ENCODE peak calls at places on chromosomes 12 and 14, in seven cellular contexts. U is neural progenitor cell, A is OCI-LY7, Y is PC-3, X is MM.1S, Q is SK-N-SH, I is HCT116. S is an unnamed sample. For H3K9me3, the result is how much of the 10 kb centered on the place peaks cover.

GRCh38 chr12:120771097-120771496 is 45.5 kb downstream of the ACADS start:
- DNase-seq in U (peak), A (no peak), Y (no peak), X (no peak), Q (no peak), I (no peak), S (no peak)

GRCh38 chr12:128914908-128915563 is 61.8 kb downstream of the GLT1D1 start:
- DNase-seq in U (no peak), A (peak), Y (no peak), X (no peak), Q (no peak), I (no peak), S (no peak)

GRCh38 chr12:89382366-89382765 is 30.1 kb upstream of the DUSP6 start:
- DNase-seq in U (no peak), A (no peak), Y (no peak), X (no peak), Q (no peak), I (no peak), S (no peak)

GRCh38 chr12:51994539-51994820 is 12.3 kb upstream of the TAMALIN start:
- DNase-seq in U (no peak), A (no peak), Y (no peak), X (no peak), Q (no peak), I (no peak), S (no peak)

GRCh38 chr12:67982165-67982563 is 7.1 kb upstream of the IFNG-AS1 start:
- DNase-seq in U (no peak), A (no peak), Y (no peak), X (no peak), Q (peak), I (no peak), S (no peak)

GRCh38 chr12:45644521-45644920 is 85.0 kb upstream of the ARID2 start:
- DNase-seq in U (no peak), A (peak), Y (peak), X (peak), Q (no peak), I (no peak), S (no peak)

GRCh38 chr12:28569698-28570411 is 379.6 kb downstream of the CCDC91 start:
- DNase-seq in U (no peak), A (no peak), Y (peak), X (no peak), Q (no peak), I (no peak), S (no peak)

GRCh38 chr12:60014441-60014840 is 418.6 kb downstream of the SLC16A7 start:
- DNase-seq in U (no peak), A (no peak), Y (no peak), X (no peak), Q (no peak), I (no peak), S (peak)

GRCh38 chr12:65496617-65497016 is 218.1 kb downstream of the MSRB3 start:
- DNase-seq in U (no peak), A (no peak), Y (no peak), X (no peak), Q (no peak), I (no peak), S (peak)

GRCh38 chr14:66813636-66814035 is 305.7 kb downstream of the GPHN start:
- DNase-seq in U (no peak), A (no peak), Y (no peak), X (no peak), Q (no peak), I (no peak), S (no peak)

GRCh38 chr12:11729008-11729407 is 79.5 kb downstream of the ETV6 start:
- DNase-seq in U (no peak), A (peak), Y (peak), X (peak), Q (no peak), I (no peak), S (no peak)

GRCh38 chr14:35558680-35559079 is 24.7 kb downstream of the INSM2 start:
- DNase-seq in U (peak), A (no peak), Y (no peak), X (no peak), Q (no peak), I (no peak), S (no peak)

GRCh38 chr14:49212721-49213120 is 373.5 kb downstream of the RPS29 start:
- DNase-seq in U (no peak), A (no peak), Y (no peak), X (no peak), Q (no peak), I (no peak), S (no peak)

GRCh38 chr14:105947599-105947998 is 421.2 kb downstream of the TMEM121 start:
- DNase-seq in U (no peak), A (no peak), Y (no peak), X (no peak), Q (no peak), I (no peak), S (no peak)

GRCh38 chr14:105943973-105944602 is 417.7 kb downstream of the TMEM121 start:
- DNase-seq in U (no peak), A (no peak), Y (no peak), X (no peak), Q (no peak), I (no peak), S (no peak)

GRCh38 chr14:105941226-105942166 is 415.1 kb downstream of the TMEM121 start:
- DNase-seq in U (no peak), A (no peak), Y (no peak), X (no peak), Q (no peak), I (no peak), S (no peak)

GRCh38 chr14:105945891-105946290 is 419.5 kb downstream of the TMEM121 start:
- DNase-seq in U (no peak), A (no peak), Y (peak), X (no peak), Q (no peak), I (no peak), S (no peak)

DNA sequence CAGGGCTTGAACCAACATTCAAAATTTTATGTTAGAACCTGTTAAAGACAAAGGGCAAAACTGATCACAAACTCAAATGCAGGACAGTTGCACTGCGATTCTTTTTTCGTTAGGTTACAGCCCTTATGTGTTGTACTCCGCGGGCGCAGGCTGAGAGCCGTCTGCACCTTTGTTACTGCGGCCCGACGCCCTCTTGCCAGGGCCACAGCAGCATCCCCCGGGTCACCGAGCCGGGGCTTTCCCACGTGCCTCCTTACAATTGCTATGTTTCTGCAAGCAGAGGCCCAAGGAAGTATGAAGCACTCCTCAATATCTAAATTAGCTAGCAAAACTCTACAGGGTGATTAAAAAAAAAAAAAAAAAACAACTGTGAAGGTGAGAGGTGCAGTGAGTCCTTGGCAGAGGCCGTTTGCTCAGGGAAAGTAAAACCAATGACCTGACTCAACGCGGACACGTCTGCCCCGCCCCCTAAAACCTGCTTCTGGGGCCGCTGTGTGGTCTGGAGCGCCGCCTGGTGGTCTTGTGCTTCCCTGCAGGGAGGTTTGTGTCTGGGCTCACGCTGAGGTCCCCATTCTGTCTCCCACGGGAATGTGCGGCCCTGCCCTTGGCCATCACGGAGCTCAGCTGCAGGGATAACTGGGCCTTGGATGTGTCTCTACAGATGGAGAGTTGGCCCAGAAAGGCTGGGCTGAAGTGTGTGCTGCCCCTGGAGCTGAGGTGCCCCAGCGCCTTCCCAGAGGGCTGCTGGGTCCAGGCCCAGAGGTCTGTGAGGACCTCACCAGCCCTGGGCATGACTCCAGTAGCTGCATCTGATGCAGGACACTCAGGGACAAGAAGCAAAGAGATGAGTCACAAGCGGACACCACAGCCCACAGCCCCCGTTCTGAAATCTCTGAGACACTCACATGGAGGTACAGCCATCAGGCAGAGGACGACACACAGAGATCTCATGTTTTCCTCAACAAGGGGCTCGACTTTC is 418.5 kb downstream of the TMEM121 start:
- DNase-seq in U (no peak), A (no peak), Y (peak), X (no peak), Q (peak), I (peak), S (no peak)
- H3K9me3 ChIP-seq in U (under half), A (under half), Y (under half), X (under half), Q (under half), I (under half), S (under half)

GRCh38 chr12:103503546-103504480 is 8.0 kb upstream of the C12orf42 start:
- DNase-seq in U (peak), A (peak), Y (no peak), X (peak), Q (peak), I (peak), S (peak)
- TF ChIP-seq CTCF in U (peak), A (peak), Y (peak), X (peak), Q (peak), I (peak), S (peak)

DNA sequence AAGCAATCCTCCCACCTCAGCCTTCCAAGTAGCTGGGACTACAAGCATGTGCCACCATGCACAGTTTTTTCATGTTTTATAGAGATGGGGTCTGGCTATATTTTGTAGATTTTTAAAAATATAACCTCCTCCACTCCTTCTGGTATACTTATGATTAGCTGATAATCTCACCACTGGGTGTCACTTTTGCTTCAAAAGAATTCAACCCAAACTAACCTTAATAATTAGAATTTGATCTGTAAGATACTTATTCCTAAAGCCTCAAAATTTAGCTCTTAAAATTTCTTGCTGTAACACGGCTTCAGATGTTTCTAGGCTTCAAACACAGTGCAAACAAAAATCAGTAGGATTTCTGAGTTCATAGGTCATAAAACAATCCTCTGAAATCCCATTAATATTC is 130.3 kb downstream of the CEP83 start:
- DNase-seq in U (no peak), A (no peak), Y (no peak), X (no peak), Q (no peak), I (no peak), S (no peak)
- TF ChIP-seq EZH2phosphoT487 in U (no peak), A (no peak), Y (no peak), X (no peak), Q (no peak), I (no peak), S (no peak)

GRCh38 chr14:106657460-106657859 is 1131.1 kb downstream of the TMEM121 start:
- DNase-seq in U (no peak), A (peak), Y (no peak), X (peak), Q (peak), I (no peak), S (no peak)
- H3K9me3 ChIP-seq in U (under half), A (under half), Y (under half), X (under half), Q (under half), I (under half), S (under half)

GRCh38 chr12:132600048-132601032 is 10.0 kb downstream of the LRCOL1 start:
- DNase-seq in U (peak), A (peak), Y (peak), X (no peak), Q (peak), I (peak), S (peak)
- TF ChIP-seq CTCF in U (peak), A (peak), Y (peak), X (no peak), Q (peak), I (peak), S (peak)